ENCODE peak calls at places on chromosomes 5 and 9, in five cellular contexts. R, T, F, B and J are unnamed samples.

GRCh38 chr5:119341452-119342349 is 14.1 kb upstream of the TNFAIP8 start:
- DNase-seq in R (no peak), T (no peak), F (no peak), B (no peak), J (no peak)

GRCh38 chr9:120693609-120694008 is 20.7 kb downstream of the MEGF9 start:
- DNase-seq in R (peak), T (no peak), F (peak), B (no peak), J (no peak)

GRCh38 chr5:62143268-62144229 is 162.5 kb upstream of the KIF2A start:
- DNase-seq in R (peak), T (no peak), F (peak), B (no peak), J (no peak)

GRCh38 chr5:83551826-83552225 is 80.3 kb downstream of the VCAN start:
- DNase-seq in R (peak), T (no peak), F (peak), B (no peak), J (no peak)

GRCh38 chr9:14961372-14962068 is 51.3 kb upstream of the FREM1 start:
- DNase-seq in R (no peak), T (no peak), F (no peak), B (no peak), J (no peak)

GRCh38 chr9:127537792-127538191 is 74.3 kb upstream of the STXBP1 start:
- DNase-seq in R (no peak), T (no peak), F (no peak), B (no peak), J (no peak)

GRCh38 chr5:71974622-71975021 is 132.7 kb upstream of the MAP1B start:
- DNase-seq in R (no peak), T (no peak), F (no peak), B (no peak), J (no peak)

GRCh38 chr5:107248065-107248695 is 422.6 kb downstream of the EFNA5 start:
- DNase-seq in R (peak), T (peak), F (peak), B (no peak), J (peak)

GRCh38 chr5:112329429-112330090 is 89.5 kb downstream of the EPB41L4A start:
- DNase-seq in R (no peak), T (no peak), F (no peak), B (no peak), J (no peak)

GRCh38 chr5:155080721-155081120 is 67.2 kb downstream of the KIF4B start:
- DNase-seq in R (peak), T (no peak), F (no peak), B (no peak), J (no peak)

GRCh38 chr5:55994502-55994997 is at the start of gene IL6ST:
- DNase-seq in R (peak), T (no peak), F (peak), B (no peak), J (peak)

GRCh38 chr9:89891221-89892052 is 286.6 kb downstream of the GADD45G start:
- DNase-seq in R (peak), T (peak), F (no peak), B (no peak), J (no peak)

GRCh38 chr9:6771722-6772121 is 13.9 kb downstream of the KDM4C start:
- DNase-seq in R (no peak), T (no peak), F (no peak), B (no peak), J (no peak)

GRCh38 chr5:6248132-6248531 is 130.2 kb downstream of the MED10 start:
- DNase-seq in R (no peak), T (no peak), F (no peak), B (no peak), J (no peak)

GRCh38 chr9:13274901-13275641 is 4.4 kb downstream of the MPDZ start:
- DNase-seq in R (peak), T (no peak), F (peak), B (no peak), J (no peak)

GRCh38 chr5:142644127-142644526 is 41.8 kb downstream of the FGF1 start:
- DNase-seq in R (peak), T (no peak), F (peak), B (no peak), J (no peak)

GRCh38 chr9:134694368-134694665 is 52.7 kb downstream of the COL5A1 start:
- DNase-seq in R (no peak), T (no peak), F (no peak), B (no peak), J (no peak)

GRCh38 chr9:78312125-78312524 is 15.2 kb downstream of the PSAT1 start:
- DNase-seq in R (no peak), T (no peak), F (no peak), B (no peak), J (no peak)

GRCh38 chr9:34185778-34186551 is 7.1 kb downstream of the UBAP1 start:
- DNase-seq in R (peak), T (peak), F (peak), B (peak), J (peak)

GRCh38 chr5:40124367-40124766 is 555.3 kb upstream of the PTGER4 start:
- DNase-seq in R (peak), T (no peak), F (no peak), B (no peak), J (no peak)

GRCh38 chr9:86741311-86742215 is 205.7 kb downstream of the GAS1 start:
- DNase-seq in R (peak), T (peak), F (peak), B (peak), J (no peak)

GRCh38 chr9:115946530-115946929 is 207.1 kb upstream of the PAPPA start:
- DNase-seq in R (no peak), T (no peak), F (no peak), B (no peak), J (no peak)

GRCh38 chr9:104993291-104993963 is 65.5 kb upstream of the ABCA1 start:
- DNase-seq in R (peak), T (peak), F (peak), B (peak), J (peak)

GRCh38 chr9:34994429-34995287 is 5.1 kb downstream of the DNAJB5 start:
- DNase-seq in R (peak), T (peak), F (peak), B (no peak), J (peak)

GRCh38 chr5:15499528-15500325 is at the start of gene FBXL7:
- DNase-seq in R (peak), T (peak), F (peak), B (no peak), J (peak)

GRCh38 chr9:132520612-132521011 is 61.8 kb upstream of the BARHL1 start:
- DNase-seq in R (no peak), T (no peak), F (no peak), B (no peak), J (no peak)

GRCh38 chr9:127611796-127612790 is at the start of gene STXBP1:
- DNase-seq in R (peak), T (peak), F (peak), B (no peak), J (peak)

GRCh38 chr9:36744678-36745077 is 172.0 kb downstream of the MELK start:
- DNase-seq in R (no peak), T (no peak), F (no peak), B (no peak), J (no peak)

GRCh38 chr5:95760291-95761191 is 29.4 kb downstream of the RHOBTB3 start:
- DNase-seq in R (peak), T (no peak), F (peak), B (peak), J (no peak)

GRCh38 chr5:139682016-139682975 is 34.1 kb downstream of the CXXC5 start:
- DNase-seq in R (no peak), T (peak), F (no peak), B (no peak), J (no peak)

GRCh38 chr9:80701061-80701460 is 988.3 kb downstream of the TLE1 start:
- DNase-seq in R (no peak), T (no peak), F (peak), B (no peak), J (no peak)

GRCh38 chr9:76594764-76595410 is 135.9 kb downstream of the GCNT1 start:
- DNase-seq in R (no peak), T (no peak), F (no peak), B (no peak), J (no peak)

GRCh38 chr5:102832445-102832844 is 77.3 kb downstream of the PAM start:
- DNase-seq in R (peak), T (no peak), F (no peak), B (no peak), J (no peak)

GRCh38 chr5:53438486-53439472 is 41.6 kb upstream of the FST start:
- DNase-seq in R (peak), T (no peak), F (peak), B (no peak), J (no peak)

GRCh38 chr5:141672856-141673813 is 8.9 kb downstream of the ARAP3 start:
- DNase-seq in R (no peak), T (no peak), F (no peak), B (no peak), J (peak)

GRCh38 chr9:135670721-135671590 is 7.8 kb downstream of the LCN9 start:
- DNase-seq in R (no peak), T (no peak), F (no peak), B (no peak), J (no peak)

GRCh38 chr5:85205430-85205829 is 820.8 kb upstream of the EDIL3 start:
- DNase-seq in R (no peak), T (no peak), F (no peak), B (no peak), J (no peak)

GRCh38 chr9:17978773-17979172 is 399.9 kb downstream of the SH3GL2 start:
- DNase-seq in R (no peak), T (no peak), F (no peak), B (no peak), J (no peak)
- H3K4me3 ChIP-seq in R (no peak), T (no peak), F (no peak), B (no peak), J (no peak)

DNA sequence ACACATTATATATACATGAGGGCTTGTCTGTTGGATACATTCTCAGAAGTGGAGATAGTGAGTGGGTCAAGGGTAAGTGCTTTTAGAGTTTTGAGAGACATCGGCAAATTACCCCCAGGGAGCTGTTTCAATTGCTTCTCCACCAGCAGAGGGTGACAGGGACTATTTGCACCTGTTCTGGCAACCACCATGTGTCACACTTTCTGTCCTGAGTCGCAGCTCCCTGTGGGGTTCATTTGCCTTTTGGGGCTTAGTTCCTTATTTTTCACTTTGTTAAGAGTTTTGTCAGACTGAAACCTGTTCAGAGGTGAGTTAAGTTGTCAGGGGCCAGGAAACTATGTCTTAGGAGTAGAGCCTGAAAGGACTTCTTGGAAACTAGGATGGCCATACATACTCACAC is 20.1 kb upstream of the SLC36A1 start:
- DNase-seq in R (no peak), T (no peak), F (no peak), B (no peak), J (no peak)
- H3K4me3 ChIP-seq in R (no peak), T (no peak), F (no peak), B (no peak), J (no peak)

DNA sequence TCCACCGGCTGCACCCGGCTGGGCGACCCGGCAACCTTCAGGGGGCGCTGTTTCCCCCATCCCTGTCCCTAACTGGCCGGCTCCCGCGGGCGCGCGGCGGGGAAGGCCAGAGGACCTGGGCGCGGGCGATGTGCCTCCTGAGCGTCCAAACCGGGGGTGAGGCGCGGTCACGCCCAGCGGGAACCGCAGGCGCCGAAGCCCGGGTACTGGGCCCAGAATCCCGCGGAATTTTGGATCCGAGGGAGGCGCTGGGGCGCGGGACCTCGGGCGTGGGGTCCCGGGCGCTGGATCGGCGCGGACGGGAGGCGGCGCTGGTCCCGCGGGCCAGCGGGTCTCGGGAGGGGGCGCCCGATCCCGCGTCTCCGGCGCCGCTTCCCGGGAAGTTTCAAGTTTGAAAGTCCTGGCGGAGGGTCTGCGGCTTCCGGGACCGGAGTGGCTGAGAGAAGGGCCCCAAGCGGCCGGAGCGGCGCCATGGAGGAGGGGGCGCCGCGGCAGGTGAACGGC is at the start of gene PKN3:
- DNase-seq in R (peak), T (peak), F (peak), B (no peak), J (peak)
- H3K4me3 ChIP-seq in R (peak), T (peak), F (peak), B (peak), J (peak)

DNA sequence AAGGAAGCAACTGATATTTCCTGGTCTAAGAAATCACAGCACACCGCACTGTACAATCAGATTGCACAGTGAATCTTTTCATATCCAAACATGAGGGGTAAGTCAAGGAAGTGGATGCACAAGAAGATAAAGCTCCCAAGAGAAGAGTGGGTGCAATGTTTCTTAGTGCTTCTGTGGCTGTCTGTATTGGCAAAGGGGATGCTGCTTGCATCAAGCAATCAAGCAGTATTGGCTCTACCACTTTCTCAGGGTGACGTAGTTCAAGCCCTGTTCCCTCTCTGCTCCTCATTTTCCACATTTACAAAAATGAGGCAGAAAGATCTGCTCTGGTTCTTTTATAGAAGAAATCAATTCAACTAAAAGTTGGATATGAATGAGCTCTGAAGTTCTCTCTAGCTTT is 2.3 kb downstream of the TNFSF8 start:
- DNase-seq in R (no peak), T (no peak), F (no peak), B (no peak), J (no peak)
- H3K4me3 ChIP-seq in R (no peak), T (no peak), F (no peak), B (no peak), J (no peak)

GRCh38 chr9:95511952-95512750 is 4.6 kb downstream of the PTCH1 start:
- DNase-seq in R (peak), T (no peak), F (no peak), B (no peak), J (no peak)
- H3K4me3 ChIP-seq in R (peak), T (peak), F (peak), B (peak), J (peak)